ENCODE peak calls at places on chromosome 4, in eight cellular contexts. T is uterus, U is AG04450, C is ascending aorta, Z is upper lobe of left lung, I is heart left ventricle, J is lower lobe of right lung, H is GM23338. A is an unnamed sample.

GRCh38 chr4:140004580-140005314 is 149.2 kb downstream of the MAML3 start:
- DNase-seq in C (no peak), J (peak), T (peak), Z (peak), I (peak), U (no peak), H (peak), A (peak)

GRCh38 chr4:95462946-95463345 is 85.8 kb downstream of the UNC5C start:
- DNase-seq in H (no peak), I (no peak), C (no peak), J (no peak), Z (peak), T (no peak), U (no peak), A (no peak)

GRCh38 chr4:72828864-72829263 is 240.7 kb downstream of the COX18 start:
- DNase-seq in J (no peak), Z (no peak), I (no peak), H (no peak), U (no peak), T (no peak), C (no peak), A (no peak)

GRCh38 chr4:154467886-154468285 is 23.7 kb downstream of the DCHS2 start:
- DNase-seq in Z (no peak), T (no peak), H (no peak), I (no peak), U (no peak), C (no peak), J (no peak), A (no peak)

GRCh38 chr4:16294455-16294854 is 68.2 kb upstream of the TAPT1 start:
- DNase-seq in I (no peak), H (no peak), Z (no peak), U (no peak), C (no peak), T (no peak), J (no peak), A (no peak)

GRCh38 chr4:39732728-39733127 is 34.8 kb downstream of the UBE2K start:
- DNase-seq in I (no peak), U (peak), H (no peak), T (no peak), Z (no peak), C (no peak), J (no peak), A (no peak)

GRCh38 chr4:124070688-124071484 is 641.6 kb downstream of the ANKRD50 start:
- DNase-seq in C (no peak), H (no peak), Z (no peak), I (no peak), U (no peak), T (no peak), J (no peak), A (no peak)

GRCh38 chr4:122480023-122480422 is 23.5 kb upstream of the IL2 start:
- DNase-seq in C (no peak), U (peak), Z (no peak), T (no peak), I (no peak), J (no peak), H (no peak), A (no peak)

GRCh38 chr4:162586266-162586665 is 422.5 kb upstream of the FSTL5 start:
- DNase-seq in J (no peak), H (no peak), Z (no peak), I (no peak), C (no peak), T (no peak), U (no peak), A (no peak)

GRCh38 chr4:120874792-120875774 is 47.4 kb downstream of the PRDM5 start:
- DNase-seq in H (peak), C (no peak), Z (no peak), J (no peak), I (no peak), U (no peak), T (no peak), A (no peak)

GRCh38 chr4:39814403-39815185 is 116.7 kb downstream of the UBE2K start:
- DNase-seq in U (no peak), C (no peak), T (no peak), J (no peak), Z (no peak), I (no peak), H (no peak), A (no peak)

GRCh38 chr4:181968371-181968770 is 274.8 kb upstream of the TENM3 start:
- DNase-seq in T (no peak), I (no peak), U (peak), H (no peak), J (no peak), Z (peak), C (no peak), A (no peak)

GRCh38 chr4:10783351-10783750 is 98.8 kb upstream of the CLNK start:
- DNase-seq in U (peak), I (no peak), T (no peak), H (no peak), J (no peak), Z (no peak), C (no peak), A (no peak)

GRCh38 chr4:48331577-48332340 is 9.6 kb upstream of the SLAIN2 start:
- DNase-seq in Z (no peak), C (no peak), T (no peak), J (no peak), I (no peak), H (no peak), U (no peak), A (no peak)

GRCh38 chr4:5888706-5889696 is 3.9 kb downstream of the CRMP1 start:
- DNase-seq in C (no peak), U (no peak), J (no peak), T (no peak), I (no peak), H (no peak), Z (no peak), A (no peak)

GRCh38 chr4:184347251-184348239 is 126.8 kb downstream of the IRF2 start:
- DNase-seq in I (peak), U (no peak), H (peak), J (peak), T (no peak), Z (no peak), C (no peak), A (peak)

GRCh38 chr4:87506974-87507701 is 22.0 kb downstream of the SPARCL1 start:
- DNase-seq in U (peak), I (no peak), H (no peak), T (no peak), C (no peak), J (no peak), Z (no peak), A (no peak)

GRCh38 chr4:15778191-15778741 is at the start of gene CD38:
- DNase-seq in Z (no peak), I (peak), J (peak), U (no peak), C (no peak), H (peak), T (no peak), A (peak)

GRCh38 chr4:185881427-185881826 is 69.4 kb upstream of the SORBS2 start:
- DNase-seq in H (no peak), T (no peak), I (no peak), Z (no peak), C (no peak), U (no peak), J (no peak), A (no peak)

GRCh38 chr4:118224239-118224829 is 128.5 kb downstream of the PRSS12 start:
- DNase-seq in H (peak), J (no peak), I (no peak), U (peak), Z (no peak), T (no peak), C (no peak), A (no peak)

GRCh38 chr4:20829958-20830357 is 129.7 kb downstream of the PACRGL start:
- DNase-seq in T (no peak), C (no peak), I (no peak), Z (no peak), H (no peak), J (no peak), U (peak), A (no peak)

GRCh38 chr4:81021526-81021944 is 9.0 kb upstream of the BMP3 start:
- DNase-seq in U (no peak), T (no peak), J (no peak), H (no peak), I (no peak), Z (no peak), C (no peak), A (no peak)

GRCh38 chr4:154044118-154044517 is 255.2 kb upstream of the SFRP2 start:
- DNase-seq in Z (no peak), C (no peak), I (no peak), J (no peak), H (no peak), U (no peak), T (no peak), A (no peak)

GRCh38 chr4:147924604-147925412 is 192.9 kb downstream of the ARHGAP10 start:
- DNase-seq in C (no peak), I (no peak), U (no peak), T (no peak), H (peak), J (no peak), Z (no peak), A (peak)

GRCh38 chr4:142449771-142450373 is 396.2 kb downstream of the INPP4B start:
- DNase-seq in U (no peak), H (no peak), C (no peak), T (no peak), I (no peak), J (no peak), Z (no peak), A (peak)

GRCh38 chr4:100098681-100099080 is 91.6 kb downstream of the DDIT4L start:
- DNase-seq in Z (no peak), H (no peak), I (no peak), J (no peak), C (no peak), U (no peak), T (no peak), A (no peak)

GRCh38 chr4:69493515-69493914 is 2.2 kb downstream of the UGT2B4 start:
- DNase-seq in C (no peak), I (no peak), Z (no peak), T (no peak), H (no peak), J (no peak), U (no peak), A (no peak)

GRCh38 chr4:17065821-17066220 is 167.4 kb upstream of the LDB2 start:
- DNase-seq in Z (no peak), U (peak), H (no peak), T (no peak), I (no peak), C (no peak), J (no peak), A (no peak)

GRCh38 chr4:38193464-38193863 is 233.3 kb downstream of the PTTG2 start:
- DNase-seq in T (no peak), I (no peak), J (no peak), H (no peak), U (no peak), C (no peak), Z (no peak), A (no peak)

GRCh38 chr4:7764466-7764865 is 175.2 kb downstream of the AFAP1 start:
- DNase-seq in U (no peak), C (no peak), T (no peak), Z (no peak), I (no peak), J (peak), H (no peak), A (peak)

GRCh38 chr4:8542776-8543525 is 37.2 kb upstream of the GPR78 start:
- DNase-seq in C (no peak), U (no peak), H (no peak), I (peak), T (no peak), Z (no peak), J (no peak), A (no peak)

GRCh38 chr4:112029642-112030235 is 115.5 kb upstream of the FAM241A start:
- DNase-seq in I (no peak), H (no peak), C (no peak), T (no peak), Z (no peak), J (no peak), U (no peak), A (no peak)

GRCh38 chr4:96913437-96914075 is 1073.7 kb downstream of the PDHA2 start:
- DNase-seq in J (no peak), I (no peak), Z (no peak), U (no peak), C (no peak), H (no peak), T (no peak), A (no peak)

GRCh38 chr4:156898373-156899117 is 73.1 kb downstream of the PDGFC start:
- DNase-seq in U (no peak), T (no peak), I (no peak), C (no peak), Z (no peak), J (no peak), H (no peak), A (no peak)

GRCh38 chr4:112361181-112361791 is 64.1 kb downstream of the ALPK1 start:
- DNase-seq in H (peak), T (no peak), C (no peak), J (no peak), Z (no peak), U (no peak), I (no peak), A (no peak)

GRCh38 chr4:79317711-79318110 is 8.2 kb downstream of the NAA11 start:
- DNase-seq in H (no peak), C (no peak), J (no peak), U (no peak), I (no peak), T (no peak), Z (no peak), A (no peak)

GRCh38 chr4:38412137-38412536 is 251.9 kb upstream of the KLF3 start:
- DNase-seq in J (no peak), H (no peak), Z (no peak), C (no peak), I (no peak), U (no peak), T (no peak), A (peak)

GRCh38 chr4:24686866-24687672 is 102.7 kb upstream of the DHX15 start:
- DNase-seq in T (no peak), J (peak), C (no peak), Z (no peak), U (no peak), H (peak), I (no peak), A (peak)

GRCh38 chr4:86688026-86688425 is 93.9 kb downstream of the PTPN13 start:
- DNase-seq in Z (no peak), J (no peak), H (no peak), U (no peak), T (no peak), C (no peak), I (no peak), A (no peak)

GRCh38 chr4:2937146-2937857 is 25.9 kb downstream of the NOP14 start:
- DNase-seq in Z (no peak), T (peak), J (peak), H (no peak), I (no peak), U (no peak), C (no peak), A (peak)

GRCh38 chr4:188171551-188171950 is 32.3 kb downstream of the TRIML1 start:
- DNase-seq in U (no peak), T (no peak), J (no peak), H (no peak), I (no peak), C (no peak), Z (no peak), A (no peak)

GRCh38 chr4:188178806-188179205 is 39.6 kb downstream of the TRIML1 start:
- DNase-seq in T (no peak), I (no peak), Z (peak), C (no peak), H (no peak), J (no peak), U (no peak), A (no peak)

GRCh38 chr4:188178276-188178675 is 39.0 kb downstream of the TRIML1 start:
- DNase-seq in I (no peak), T (no peak), H (no peak), U (no peak), Z (no peak), J (no peak), C (no peak), A (no peak)

GRCh38 chr4:188175288-188175687 is 36.0 kb downstream of the TRIML1 start:
- DNase-seq in H (no peak), U (no peak), Z (no peak), C (no peak), J (no peak), I (no peak), T (no peak), A (no peak)
- H3K4me3 ChIP-seq in H (no peak), U (no peak), Z (no peak), C (no peak), J (no peak), I (no peak), T (no peak), A (no peak)

DNA sequence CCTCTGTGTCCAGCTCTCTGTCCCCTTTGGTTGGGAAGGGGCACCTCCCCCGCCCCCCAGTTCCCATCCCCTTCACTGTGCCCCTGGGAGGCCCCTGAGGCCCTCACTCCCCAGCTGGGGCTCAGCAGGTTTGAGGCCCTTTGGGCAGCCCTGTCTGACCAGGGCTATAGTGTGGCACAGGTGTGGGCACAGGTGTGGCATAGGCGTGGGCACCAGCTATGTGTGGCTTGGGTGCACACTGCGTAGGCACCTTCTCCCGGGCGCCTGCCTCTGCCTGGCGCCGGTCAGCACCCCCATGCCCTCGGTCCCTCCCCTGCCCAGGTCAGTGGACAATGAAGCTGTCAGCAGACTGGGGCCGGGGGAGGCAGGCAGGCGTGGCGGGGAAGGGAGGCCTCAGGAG is 7.5 kb upstream of the FGFR3 start:
- DNase-seq in C (no peak), T (no peak), Z (no peak), H (no peak), I (no peak), J (no peak), U (no peak), A (no peak)
- H3K27ac ChIP-seq in C (no peak), T (no peak), Z (no peak), H (no peak), I (peak), J (no peak), U (no peak), A (no peak)

GRCh38 chr4:675980-676870 is 1.9 kb downstream of the MYL5 start:
- DNase-seq in J (no peak), C (no peak), Z (peak), T (no peak), H (no peak), U (no peak), I (no peak), A (peak)
- H3K4me3 ChIP-seq in J (no peak), C (no peak), Z (no peak), T (no peak), H (no peak), U (no peak), I (no peak), A (no peak)

GRCh38 chr4:127881565-127881869 is 824 bp downstream of the PLK4 start:
- DNase-seq in T (no peak), J (no peak), U (no peak), I (no peak), C (no peak), H (no peak), Z (no peak), A (no peak)
- H3K27ac ChIP-seq in T (no peak), J (no peak), U (no peak), I (no peak), C (no peak), H (peak), Z (no peak), A (no peak)

GRCh38 chr4:33873791-33874190 is 2370.5 kb downstream of the ARAP2 start:
- DNase-seq in I (no peak), U (no peak), Z (no peak), J (no peak), C (no peak), H (no peak), T (no peak), A (no peak)
- H3K4me3 ChIP-seq in I (no peak), U (no peak), Z (no peak), J (no peak), C (no peak), H (no peak), T (no peak), A (no peak)

A was measured in right cardiac atrium.